ENCODE peak calls at places on chromosomes 11 and 22, in seven cellular contexts. One of them, this sample, is unnamed.

GRCh38 chr11:12119502-12119901 is 9.1 kb downstream of the MICAL2 start:
- DNase-seq in brain microvascular endothelial cell: no peak
- DNase-seq in Caco-2: peak
- DNase-seq in AG04450: no peak
- DNase-seq in NCI-H510A treated with DMSO at 0.1 percent for 48 hours: peak
- DNase-seq in GF-D8: no peak
- DNase-seq in H54: no peak
- DNase-seq in this sample: no peak

GRCh38 chr22:29314074-29314473 is 1.4 kb downstream of the RASL10A start:
- DNase-seq in brain microvascular endothelial cell: no peak
- DNase-seq in Caco-2: peak
- DNase-seq in AG04450: no peak
- DNase-seq in NCI-H510A treated with DMSO at 0.1 percent for 48 hours: peak
- DNase-seq in GF-D8: no peak
- DNase-seq in H54: no peak
- DNase-seq in this sample: no peak

GRCh38 chr11:133928628-133929059 is 28.1 kb downstream of the IGSF9B start:
- DNase-seq in brain microvascular endothelial cell: no peak
- DNase-seq in Caco-2: no peak
- DNase-seq in AG04450: no peak
- DNase-seq in NCI-H510A treated with DMSO at 0.1 percent for 48 hours: peak
- DNase-seq in GF-D8: peak
- DNase-seq in H54: peak
- DNase-seq in this sample: no peak

GRCh38 chr11:83069441-83070043 is 2.2 kb downstream of the RAB30 start:
- DNase-seq in brain microvascular endothelial cell: no peak
- DNase-seq in Caco-2: no peak
- DNase-seq in AG04450: no peak
- DNase-seq in NCI-H510A treated with DMSO at 0.1 percent for 48 hours: no peak
- DNase-seq in GF-D8: no peak
- DNase-seq in H54: no peak
- DNase-seq in this sample: no peak

GRCh38 chr22:44956835-44957234 is 53.0 kb downstream of the PHF21B start:
- DNase-seq in brain microvascular endothelial cell: no peak
- DNase-seq in Caco-2: no peak
- DNase-seq in AG04450: no peak
- DNase-seq in NCI-H510A treated with DMSO at 0.1 percent for 48 hours: no peak
- DNase-seq in GF-D8: no peak
- DNase-seq in H54: no peak
- DNase-seq in this sample: no peak

GRCh38 chr11:58629857-58630256 is 7.4 kb downstream of the CNTF start:
- DNase-seq in brain microvascular endothelial cell: peak
- DNase-seq in Caco-2: peak
- DNase-seq in AG04450: peak
- DNase-seq in NCI-H510A treated with DMSO at 0.1 percent for 48 hours: peak
- DNase-seq in GF-D8: peak
- DNase-seq in H54: peak
- DNase-seq in this sample: no peak

GRCh38 chr11:112425121-112425520 is 164.5 kb upstream of the PLET1 start:
- DNase-seq in brain microvascular endothelial cell: no peak
- DNase-seq in Caco-2: no peak
- DNase-seq in AG04450: no peak
- DNase-seq in NCI-H510A treated with DMSO at 0.1 percent for 48 hours: no peak
- DNase-seq in GF-D8: no peak
- DNase-seq in H54: no peak
- DNase-seq in this sample: no peak

GRCh38 chr11:119694334-119694733 is 34.7 kb downstream of the NECTIN1 start:
- DNase-seq in brain microvascular endothelial cell: no peak
- DNase-seq in Caco-2: peak
- DNase-seq in AG04450: no peak
- DNase-seq in NCI-H510A treated with DMSO at 0.1 percent for 48 hours: peak
- DNase-seq in GF-D8: peak
- DNase-seq in H54: no peak
- DNase-seq in this sample: no peak

This sample was measured in NCI-H1048.